ENCODE peak calls at places on chromosomes 5 and 9, in nine cellular contexts. U is body of pancreas, V is psoas muscle, W is PC-3, N is tibial artery, Q is MM.1S, Z is right atrium auricular region, O is upper lobe of right lung, L is left ventricle myocardium inferior. I is an unnamed sample. For H3K9me3 and H3K4me1, the result is how much of the 10 kb centered on the place peaks cover.

GRCh38 chr5:14977058-14977640 is 105.6 kb upstream of the ANKH start:
- DNase-seq in U (no peak), V (no peak), W (peak), N (no peak), Q (no peak), Z (no peak), O (no peak), L (no peak), I (no peak)

GRCh38 chr5:122673343-122673742 is 101.5 kb upstream of the SNX2 start:
- DNase-seq in U (peak), V (peak), W (no peak), N (peak), Q (no peak), Z (peak), O (no peak), L (peak), I (no peak)

GRCh38 chr5:169299146-169299545 is 1.8 kb downstream of the SLIT3 start:
- DNase-seq in U (no peak), V (no peak), W (no peak), N (no peak), Q (no peak), Z (no peak), O (no peak), L (no peak), I (no peak)

GRCh38 chr9:91421022-91421765 is 2.4 kb downstream of the NFIL3 start:
- DNase-seq in U (peak), V (peak), W (no peak), N (no peak), Q (peak), Z (no peak), O (peak), L (peak), I (peak)

GRCh38 chr9:119941081-119941480 is 571.8 kb upstream of the BRINP1 start:
- DNase-seq in U (no peak), V (no peak), W (no peak), N (no peak), Q (no peak), Z (no peak), O (no peak), L (no peak), I (no peak)

GRCh38 chr5:28344803-28345433 is 1306.5 kb upstream of the CDH9 start:
- DNase-seq in U (no peak), V (no peak), W (peak), N (no peak), Q (peak), Z (no peak), O (no peak), L (no peak), I (no peak)

GRCh38 chr9:98357921-98358535 is 102.6 kb upstream of the TBC1D2 start:
- DNase-seq in U (no peak), V (no peak), W (peak), N (no peak), Q (no peak), Z (no peak), O (no peak), L (no peak), I (no peak)

GRCh38 chr9:94761506-94761905 is 35.0 kb downstream of the AOPEP start:
- DNase-seq in U (no peak), V (no peak), W (no peak), N (no peak), Q (no peak), Z (no peak), O (no peak), L (no peak), I (no peak)

GRCh38 chr9:69155341-69156030 is 18.6 kb upstream of the TJP2 start:
- DNase-seq in U (no peak), V (no peak), W (peak), N (no peak), Q (no peak), Z (no peak), O (no peak), L (no peak), I (no peak)

GRCh38 chr9:24342457-24342856 is 203.2 kb downstream of the IZUMO3 start:
- DNase-seq in U (no peak), V (no peak), W (no peak), N (no peak), Q (no peak), Z (no peak), O (no peak), L (no peak), I (no peak)

GRCh38 chr9:99167120-99167519 is 54.6 kb downstream of the ALG2 start:
- DNase-seq in U (no peak), V (no peak), W (no peak), N (no peak), Q (no peak), Z (no peak), O (no peak), L (no peak), I (no peak)

GRCh38 chr9:121285835-121286687 is 18.1 kb downstream of the GSN start:
- DNase-seq in U (peak), V (peak), W (no peak), N (peak), Q (no peak), Z (peak), O (peak), L (peak), I (peak)

GRCh38 chr9:13529321-13530104 is 250.0 kb upstream of the MPDZ start:
- DNase-seq in U (no peak), V (no peak), W (no peak), N (no peak), Q (no peak), Z (no peak), O (no peak), L (no peak), I (no peak)

GRCh38 chr5:116911074-116911473 is 336.5 kb upstream of the SEMA6A start:
- DNase-seq in U (no peak), V (no peak), W (no peak), N (no peak), Q (no peak), Z (no peak), O (no peak), L (no peak), I (no peak)

GRCh38 chr9:14222149-14222835 is 91.6 kb downstream of the NFIB start:
- DNase-seq in U (no peak), V (no peak), W (no peak), N (no peak), Q (no peak), Z (no peak), O (no peak), L (no peak), I (no peak)

GRCh38 chr9:127887792-127888191 is 10.3 kb upstream of the AK1 start:
- DNase-seq in U (no peak), V (no peak), W (no peak), N (no peak), Q (no peak), Z (no peak), O (no peak), L (no peak), I (no peak)

GRCh38 chr5:9015250-9015936 is 530.5 kb downstream of the SEMA5A start:
- DNase-seq in U (no peak), V (no peak), W (no peak), N (no peak), Q (no peak), Z (no peak), O (no peak), L (no peak), I (no peak)

GRCh38 chr9:79763861-79764260 is 192.1 kb downstream of the TLE4 start:
- DNase-seq in U (no peak), V (peak), W (no peak), N (no peak), Q (no peak), Z (no peak), O (no peak), L (no peak), I (no peak)

GRCh38 chr5:95808686-95809413 is 13.7 kb downstream of the GLRX start:
- DNase-seq in U (no peak), V (peak), W (no peak), N (peak), Q (peak), Z (peak), O (no peak), L (peak), I (peak)

GRCh38 chr9:132249690-132250089 is 87.8 kb downstream of the NTNG2 start:
- DNase-seq in U (no peak), V (no peak), W (no peak), N (no peak), Q (no peak), Z (no peak), O (no peak), L (no peak), I (no peak)

GRCh38 chr9:20551835-20552234 is 70.5 kb downstream of the MLLT3 start:
- DNase-seq in U (no peak), V (no peak), W (peak), N (no peak), Q (no peak), Z (no peak), O (no peak), L (no peak), I (no peak)

GRCh38 chr9:126489604-126490593 is 123.8 kb upstream of the LMX1B start:
- DNase-seq in U (no peak), V (no peak), W (no peak), N (no peak), Q (no peak), Z (no peak), O (no peak), L (no peak), I (no peak)

GRCh38 chr5:67234671-67235176 is 38.1 kb upstream of the CD180 start:
- DNase-seq in U (no peak), V (no peak), W (peak), N (no peak), Q (no peak), Z (no peak), O (no peak), L (peak), I (no peak)

GRCh38 chr9:34498511-34498910 is 24.3 kb downstream of the ENHO start:
- DNase-seq in U (no peak), V (no peak), W (no peak), N (no peak), Q (no peak), Z (no peak), O (no peak), L (no peak), I (no peak)

GRCh38 chr5:126544087-126544740 is 50.8 kb downstream of the ALDH7A1 start:
- DNase-seq in U (peak), V (no peak), W (peak), N (no peak), Q (peak), Z (no peak), O (no peak), L (no peak), I (peak)

GRCh38 chr9:121201045-121201737 is 478 bp downstream of the RAB14 start:
- DNase-seq in U (no peak), V (peak), W (no peak), N (peak), Q (peak), Z (no peak), O (peak), L (peak), I (peak)

GRCh38 chr9:119838210-119838609 is 469.0 kb upstream of the BRINP1 start:
- DNase-seq in U (no peak), V (no peak), W (no peak), N (no peak), Q (no peak), Z (no peak), O (no peak), L (no peak), I (no peak)

GRCh38 chr9:131776473-131776872 is 36.6 kb upstream of the RAPGEF1 start:
- DNase-seq in U (no peak), V (no peak), W (peak), N (no peak), Q (peak), Z (no peak), O (no peak), L (no peak), I (peak)

GRCh38 chr5:135248801-135249231 is 150.2 kb downstream of the MACROH2A1 start:
- DNase-seq in U (no peak), V (no peak), W (no peak), N (no peak), Q (no peak), Z (peak), O (peak), L (no peak), I (no peak)

GRCh38 chr9:23426144-23426543 is 399.9 kb downstream of the ELAVL2 start:
- DNase-seq in U (no peak), V (no peak), W (no peak), N (no peak), Q (no peak), Z (no peak), O (no peak), L (no peak), I (no peak)

GRCh38 chr5:53779541-53779981 is 219.1 kb downstream of the NDUFS4 start:
- DNase-seq in U (no peak), V (no peak), W (peak), N (no peak), Q (no peak), Z (no peak), O (no peak), L (peak), I (no peak)

GRCh38 chr9:77014597-77015263 is 4.7 kb upstream of the FOXB2 start:
- DNase-seq in U (no peak), V (no peak), W (no peak), N (no peak), Q (no peak), Z (peak), O (no peak), L (no peak), I (no peak)
- H3K9me3 ChIP-seq in U (under half), V (under half), W (under half), N (under half), Q (under half), Z (under half), O (under half), L (under half), I (under half)

DNA sequence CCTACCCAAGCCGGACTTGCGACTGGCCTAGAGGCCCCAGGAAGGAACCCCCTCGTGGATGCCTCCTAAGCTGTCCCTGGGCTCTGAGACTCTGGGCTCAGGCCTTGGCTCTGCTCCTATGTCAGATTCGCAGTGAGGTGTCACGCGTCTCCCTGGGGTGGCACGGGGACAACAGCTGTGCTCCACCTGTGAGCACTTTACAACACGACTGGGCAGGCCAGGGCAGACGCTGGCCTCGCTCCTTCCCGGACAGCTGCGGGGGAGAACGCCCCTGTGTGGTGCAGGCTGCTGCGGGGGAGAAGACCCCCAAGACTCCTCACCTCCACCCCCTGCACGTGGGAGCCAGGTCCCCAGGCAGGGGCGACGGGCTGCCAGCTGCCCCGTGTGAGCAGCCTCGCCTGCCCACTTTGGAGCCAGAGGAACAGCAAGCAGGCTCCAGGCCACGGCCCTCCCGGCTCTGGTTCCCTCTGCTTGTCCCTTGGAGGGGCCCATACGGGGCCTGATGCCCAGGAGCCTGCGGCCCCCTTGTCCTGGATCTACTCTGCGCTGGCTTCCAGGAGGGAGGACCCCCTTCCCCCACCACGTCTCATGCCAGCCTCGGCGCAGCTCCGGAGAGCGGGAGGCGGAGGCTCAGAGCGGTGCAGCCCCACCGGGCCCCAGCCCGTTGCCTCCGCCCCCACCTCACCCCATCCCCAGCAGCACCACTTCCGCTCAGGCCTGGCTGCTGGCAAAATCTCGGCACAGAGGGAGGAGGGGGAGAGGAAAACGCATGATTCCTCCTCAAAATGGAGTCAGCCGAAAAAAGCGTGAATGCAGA is 36.0 kb downstream of the SARDH start:
- DNase-seq in U (no peak), V (peak), W (no peak), N (no peak), Q (no peak), Z (no peak), O (peak), L (no peak), I (peak)
- H3K4me1 ChIP-seq in U (under half), V (under half), W (under half), N (under half), Q (under half), Z (under half), O (under half), L (under half), I (under half)

GRCh38 chr9:135252980-135253304 is 165.5 kb downstream of the OLFM1 start:
- DNase-seq in U (no peak), V (peak), W (no peak), N (no peak), Q (no peak), Z (no peak), O (peak), L (no peak), I (no peak)
- H3K9me3 ChIP-seq in U (under half), V (under half), W (under half), N (under half), Q (under half), Z (under half), O (under half), L (under half), I (under half)

GRCh38 chr9:89497978-89498844 is at the start of gene SEMA4D:
- DNase-seq in U (peak), V (peak), W (peak), N (peak), Q (peak), Z (no peak), O (peak), L (peak), I (peak)
- H3K4me1 ChIP-seq in U (under half), V (under half), W (under half), N (under half), Q (under half), Z (under half), O (under half), L (under half), I (under half)

I was measured in mucosa of descending colon.